ENCODE peak calls at places on chromosomes 12 and 14, in six cellular contexts. K, R, Z, X, Q and A are unnamed samples.

GRCh38 chr14:53055003-53055402 is 98.1 kb downstream of the DDHD1 start:
- DNase-seq in X (peak; percentile 47), Z (peak; percentile 30), Q (peak; percentile 89), K (peak; percentile 23), R (no peak), A (no peak)

GRCh38 chr14:68727315-68728078 is 65.4 kb downstream of the ZFP36L1 start:
- DNase-seq in Z (no peak), X (no peak), Q (no peak), R (no peak), K (no peak), A (no peak)

GRCh38 chr14:48398675-48399282 is 723.4 kb upstream of the MDGA2 start:
- DNase-seq in Z (peak; percentile 9), R (no peak), K (peak; percentile 10), X (peak; percentile 57), Q (peak; percentile 31), A (no peak)

GRCh38 chr12:32583535-32583934 is 95.6 kb upstream of the DNM1L start:
- DNase-seq in X (peak; percentile 63), R (no peak), Q (no peak), Z (no peak), K (peak; percentile 20), A (no peak)

GRCh38 chr12:24118675-24119074 is 169.2 kb upstream of the SOX5 start:
- DNase-seq in K (no peak), R (no peak), X (no peak), Z (no peak), Q (no peak), A (no peak)

GRCh38 chr12:48185181-48185919 is 1.9 kb downstream of the CCDC184 start:
- DNase-seq in X (no peak), Z (no peak), K (no peak), R (no peak), Q (peak; percentile 32), A (peak; percentile 59)

GRCh38 chr14:67187826-67188225 is 1.4 kb upstream of the GARIN2 start:
- DNase-seq in Z (no peak), X (no peak), K (no peak), Q (no peak), R (no peak), A (no peak)

GRCh38 chr14:38208825-38209562 is 1.3 kb downstream of the SSTR1 start:
- DNase-seq in X (no peak), K (peak; percentile 70), Z (no peak), R (peak; percentile 71), Q (no peak), A (no peak)